ENCODE peak calls at places on chromosome 1, in four cellular contexts. G, J, K and H are unnamed samples. For H3K4me1, the result is how much of the 10 kb centered on the place peaks cover.

GRCh38 chr1:213962508-213962907 is 25.3 kb upstream of the PROX1 start:
- DNase-seq in G (no peak), J (no peak), K (no peak), H (no peak)

GRCh38 chr1:217189362-217189761 is 441.5 kb downstream of the GPATCH2 start:
- DNase-seq in K (no peak), J (no peak), G (no peak), H (no peak)

GRCh38 chr1:54714881-54715492 is 674 bp upstream of the TTC4 start:
- DNase-seq in J (no peak), K (no peak), G (no peak), H (no peak)

GRCh38 chr1:48061162-48062136 is 64.3 kb upstream of the TRABD2B start:
- DNase-seq in K (peak), J (peak), G (peak), H (peak)

GRCh38 chr1:232145768-232146167 is 484.2 kb downstream of the SIPA1L2 start:
- DNase-seq in G (no peak), K (no peak), J (no peak), H (no peak)

GRCh38 chr1:241440904-241441303 is 78.7 kb downstream of the FH start:
- DNase-seq in J (no peak), G (no peak), K (no peak), H (no peak)

GRCh38 chr1:157968503-157968902 is 24.9 kb upstream of the KIRREL1 start:
- DNase-seq in G (no peak), J (no peak), K (no peak), H (no peak)

GRCh38 chr1:10186453-10187319 is 23.7 kb upstream of the KIF1B start:
- DNase-seq in G (no peak), J (no peak), K (no peak), H (no peak)

GRCh38 chr1:34532113-34532512 is 222.7 kb upstream of the GJB5 start:
- DNase-seq in G (no peak), K (no peak), J (no peak), H (no peak)

GRCh38 chr1:39759436-39759726 is 11.8 kb downstream of the OXCT2 start:
- DNase-seq in G (no peak), K (no peak), J (no peak), H (no peak)

GRCh38 chr1:89547563-89548485 is 23.2 kb downstream of the LRRC8B start:
- DNase-seq in G (no peak), J (peak), K (no peak), H (no peak)

GRCh38 chr1:198651685-198652400 is 13.0 kb downstream of the PTPRC start:
- DNase-seq in K (no peak), G (no peak), J (no peak), H (no peak)

GRCh38 chr1:168079761-168080160 is 57.0 kb downstream of the GPR161 start:
- DNase-seq in J (no peak), G (peak), K (no peak), H (no peak)

GRCh38 chr1:219126267-219126862 is 47.3 kb upstream of the LYPLAL1 start:
- DNase-seq in G (no peak), K (no peak), J (no peak), H (no peak)

GRCh38 chr1:67648582-67649326 is 36.2 kb upstream of the GADD45A start:
- DNase-seq in G (no peak), J (no peak), K (no peak), H (no peak)

GRCh38 chr1:90357980-90358379 is 359.1 kb downstream of the BARHL2 start:
- DNase-seq in K (no peak), J (no peak), G (no peak), H (no peak)

GRCh38 chr1:43979528-43980254 is 681 bp downstream of the B4GALT2 start:
- DNase-seq in G (no peak), J (peak), K (no peak), H (no peak)

GRCh38 chr1:115251856-115252255 is 86.2 kb downstream of the NGF start:
- DNase-seq in G (no peak), K (no peak), J (no peak), H (no peak)

GRCh38 chr1:33298623-33299277 is 22.1 kb downstream of the A3GALT2 start:
- DNase-seq in J (peak), K (peak), G (peak), H (peak)

GRCh38 chr1:183278736-183279591 is 92.9 kb downstream of the LAMC2 start:
- DNase-seq in K (no peak), J (no peak), G (no peak), H (peak)

GRCh38 chr1:39127513-39127912 is 77.0 kb upstream of the MACF1 start:
- DNase-seq in K (no peak), G (no peak), J (peak), H (no peak)

GRCh38 chr1:54850082-54850730 is 36.8 kb downstream of the DHCR24 start:
- DNase-seq in G (no peak), K (no peak), J (no peak), H (no peak)

GRCh38 chr1:52707927-52708655 is 9.9 kb upstream of the COA7 start:
- DNase-seq in J (peak), G (no peak), K (no peak), H (no peak)

GRCh38 chr1:42732126-42732680 is 7.8 kb downstream of the CLDN19 start:
- DNase-seq in G (no peak), J (no peak), K (no peak), H (no peak)

GRCh38 chr1:167824163-167824794 is 89.7 kb downstream of the ADCY10 start:
- DNase-seq in J (no peak), K (no peak), G (no peak), H (no peak)

GRCh38 chr1:8689431-8690252 is 127.8 kb downstream of the RERE start:
- DNase-seq in K (no peak), J (no peak), G (no peak), H (no peak)

GRCh38 chr1:15249032-15249601 is 2.1 kb downstream of the FHAD1 start:
- DNase-seq in K (no peak), G (no peak), J (no peak), H (no peak)

GRCh38 chr1:36889478-36889845 is 144.9 kb downstream of the GRIK3 start:
- DNase-seq in G (no peak), K (no peak), J (no peak), H (no peak)

GRCh38 chr1:184914149-184914548 is 60.2 kb downstream of the NIBAN1 start:
- DNase-seq in K (no peak), G (no peak), J (no peak), H (no peak)

GRCh38 chr1:8384088-8384487 is 66.2 kb downstream of the SLC45A1 start:
- DNase-seq in G (no peak), J (no peak), K (no peak), H (no peak)

GRCh38 chr1:19831441-19831840 is 16.4 kb upstream of the RNF186 start:
- DNase-seq in K (no peak), J (no peak), G (no peak), H (no peak)

GRCh38 chr1:201708085-201708512 is 120.9 kb upstream of the IPO9 start:
- DNase-seq in K (no peak), G (no peak), J (no peak), H (no peak)

GRCh38 chr1:966603-967295 is 467 bp downstream of the PLEKHN1 start:
- DNase-seq in G (no peak), J (peak), K (no peak), H (no peak)

GRCh38 chr1:162633327-162633762 is 1.1 kb downstream of the DDR2 start:
- DNase-seq in J (no peak), K (no peak), G (no peak), H (no peak)

GRCh38 chr1:173148538-173148937 is 58.6 kb downstream of the TNFSF4 start:
- DNase-seq in G (no peak), K (no peak), J (no peak), H (no peak)

GRCh38 chr1:64864018-64864945 is 102.1 kb downstream of the JAK1 start:
- DNase-seq in J (no peak), K (no peak), G (peak), H (no peak)

GRCh38 chr1:79982218-79982617 is 975.7 kb upstream of the ADGRL4 start:
- DNase-seq in K (no peak), J (no peak), G (no peak), H (no peak)

GRCh38 chr1:246483204-246483933 is 23.7 kb downstream of the SMYD3 start:
- DNase-seq in J (no peak), G (no peak), K (no peak), H (no peak)

GRCh38 chr1:204207136-204207616 is 6.6 kb downstream of the GOLT1A start:
- DNase-seq in J (peak), K (peak), G (peak), H (peak)

GRCh38 chr1:153192697-153193096 is 10.5 kb upstream of the LELP1 start:
- DNase-seq in J (peak), G (peak), K (no peak), H (peak)

GRCh38 chr1:223887724-223888428 is 42.1 kb upstream of the TP53BP2 start:
- DNase-seq in G (peak), J (no peak), K (no peak), H (no peak)
- H3K9ac ChIP-seq in G (no peak), J (no peak), K (no peak), H (no peak)

GRCh38 chr1:51417496-51418383 is 87.4 kb upstream of the TTC39A start:
- DNase-seq in K (no peak), G (no peak), J (no peak), H (no peak)
- TF ChIP-seq ZNF274 in K (no peak), G (no peak), J (no peak), H (no peak)

DNA sequence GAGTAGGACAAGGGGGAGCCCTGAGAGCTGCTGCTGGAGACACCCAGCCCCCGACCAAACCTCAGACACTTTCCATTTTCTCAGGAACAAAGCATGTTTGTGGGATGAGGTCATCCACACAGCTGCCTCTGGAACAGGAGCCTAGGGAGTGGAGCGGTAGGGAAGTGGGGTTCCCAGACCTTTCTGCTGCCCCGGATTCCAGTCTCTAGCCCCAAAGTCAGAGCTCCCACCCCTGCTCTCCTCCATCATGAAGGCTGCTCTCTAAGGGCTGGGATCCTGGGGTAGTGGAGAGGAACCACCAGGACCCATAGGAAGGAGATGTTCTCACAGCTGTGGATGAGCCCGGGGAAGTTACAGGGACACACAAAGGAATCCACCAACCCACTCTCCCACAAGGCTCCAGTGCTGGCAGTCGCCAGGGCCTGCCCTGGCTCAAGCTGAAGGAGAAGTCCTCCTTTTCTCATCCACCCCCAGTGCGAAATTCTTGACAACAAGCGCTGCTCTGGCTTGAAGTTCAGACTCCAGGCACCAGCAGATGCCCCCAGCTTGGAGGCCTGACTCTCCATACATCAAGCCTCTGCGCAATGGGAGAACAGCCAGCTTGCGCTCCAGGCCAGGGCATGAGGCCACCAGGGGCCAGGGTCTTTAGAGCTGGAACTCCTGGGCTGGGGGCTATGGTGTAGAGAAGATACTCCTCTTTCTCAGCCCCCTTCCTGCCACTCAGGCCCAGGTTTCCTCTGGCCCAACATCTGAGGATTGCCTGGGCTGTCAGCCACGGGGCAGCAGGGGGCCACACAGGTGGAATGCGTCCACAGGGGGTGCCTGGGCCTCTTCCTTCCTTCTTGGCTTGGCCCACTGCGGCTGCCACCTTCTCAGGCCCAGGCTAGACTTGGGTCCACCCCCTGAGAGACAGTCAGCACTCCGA is 4.5 kb downstream of the FHL3 start:
- DNase-seq in K (no peak), J (peak), G (no peak), H (peak)
- H3K4me1 ChIP-seq in K (under half), J (half or more), G (half or more), H (under half)

GRCh38 chr1:91503332-91503900 is 2.8 kb downstream of the CDC7 start:
- DNase-seq in J (peak), G (no peak), K (no peak), H (no peak)

GRCh38 chr1:91500756-91501526 is at the start of gene CDC7:
- DNase-seq in G (peak), J (peak), K (peak), H (peak)

GRCh38 chr1:91501527-91501859 is 842 bp downstream of the CDC7 start:
- DNase-seq in G (no peak), J (no peak), K (no peak), H (peak)

GRCh38 chr1:91502882-91503184 is 2.2 kb downstream of the CDC7 start:
- DNase-seq in J (peak), G (no peak), K (no peak), H (no peak)

DNA sequence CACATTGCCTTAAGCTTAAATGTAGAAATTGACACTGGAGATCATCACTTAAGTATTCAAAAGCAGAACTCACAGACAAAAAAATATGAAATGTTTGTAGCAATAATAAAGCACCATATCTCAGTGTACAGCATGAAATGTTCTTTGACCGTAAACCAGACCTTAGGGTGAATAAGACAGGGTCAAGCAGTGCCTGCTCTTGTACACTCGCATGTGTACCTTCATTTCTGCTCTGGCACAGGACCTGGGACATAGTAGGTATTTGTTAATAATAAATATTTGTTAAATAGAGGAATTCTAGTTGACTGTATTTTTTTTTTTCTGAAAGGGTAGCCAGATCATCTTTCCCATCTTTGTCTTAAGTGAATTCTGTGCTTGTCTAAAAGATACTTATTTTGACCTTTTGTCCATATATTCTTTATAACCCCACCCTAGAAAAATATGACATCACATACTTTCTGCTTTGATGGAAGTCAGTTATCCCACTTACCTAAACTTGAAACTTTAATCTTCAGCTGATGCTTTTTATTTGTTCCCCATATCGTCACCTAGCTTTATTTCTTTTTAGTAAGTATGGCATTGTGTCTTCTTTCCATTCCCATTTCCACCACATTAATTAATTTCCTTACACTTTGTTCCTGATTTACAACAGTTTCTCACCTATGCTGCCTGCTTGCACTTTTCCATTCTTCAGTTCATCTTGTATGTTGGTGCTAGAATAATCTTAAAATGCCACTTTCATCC is 1.7 kb downstream of the CDC7 start:
- DNase-seq in G (no peak), K (no peak), J (peak), H (no peak)
- H3K9ac ChIP-seq in G (peak), K (peak), J (peak), H (peak)

DNA sequence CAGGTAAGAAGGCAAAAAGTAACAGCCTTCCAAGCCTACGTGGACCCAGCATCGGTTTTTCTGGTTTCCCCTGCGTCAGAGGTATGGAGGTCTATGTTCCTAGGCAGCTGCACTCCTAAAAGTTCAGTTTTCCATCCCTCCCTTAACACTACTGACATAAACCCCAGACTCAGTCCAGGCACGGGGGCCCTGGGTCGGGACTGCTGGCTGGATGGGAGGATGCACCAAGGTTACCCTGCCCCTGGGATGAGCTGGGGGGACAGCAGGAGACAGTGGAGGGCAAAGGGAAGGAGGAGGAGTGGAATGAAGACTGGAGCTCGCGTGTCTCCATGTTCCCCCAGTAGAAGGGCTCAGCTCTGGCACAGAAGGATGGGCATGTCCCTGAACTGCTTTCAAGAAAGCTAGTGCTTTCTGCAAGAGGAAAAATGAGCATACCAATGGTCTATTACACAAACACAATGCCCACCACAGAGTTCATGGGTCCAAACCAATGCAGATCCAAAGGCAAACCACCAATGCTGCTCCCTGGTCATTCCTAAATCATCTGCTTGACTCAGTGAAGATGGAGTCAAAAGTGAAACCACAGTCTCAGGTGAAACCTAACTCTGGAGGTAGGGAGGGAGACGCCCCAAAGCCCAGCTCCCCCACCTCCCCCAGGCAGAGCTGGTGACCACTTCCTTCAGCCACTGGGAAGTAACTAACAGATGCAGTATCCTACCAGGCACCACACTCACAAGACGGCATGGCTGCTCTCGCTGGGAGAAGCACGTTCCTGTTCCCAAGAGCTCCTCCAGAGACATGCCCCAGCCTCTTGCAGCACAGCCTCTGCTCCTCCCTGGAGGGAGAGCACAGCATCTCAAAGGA is 54.9 kb downstream of the CD46 start:
- DNase-seq in G (no peak), J (no peak), K (no peak), H (no peak)
- TF ChIP-seq ZNF274 in G (no peak), J (no peak), K (no peak), H (no peak)

DNA sequence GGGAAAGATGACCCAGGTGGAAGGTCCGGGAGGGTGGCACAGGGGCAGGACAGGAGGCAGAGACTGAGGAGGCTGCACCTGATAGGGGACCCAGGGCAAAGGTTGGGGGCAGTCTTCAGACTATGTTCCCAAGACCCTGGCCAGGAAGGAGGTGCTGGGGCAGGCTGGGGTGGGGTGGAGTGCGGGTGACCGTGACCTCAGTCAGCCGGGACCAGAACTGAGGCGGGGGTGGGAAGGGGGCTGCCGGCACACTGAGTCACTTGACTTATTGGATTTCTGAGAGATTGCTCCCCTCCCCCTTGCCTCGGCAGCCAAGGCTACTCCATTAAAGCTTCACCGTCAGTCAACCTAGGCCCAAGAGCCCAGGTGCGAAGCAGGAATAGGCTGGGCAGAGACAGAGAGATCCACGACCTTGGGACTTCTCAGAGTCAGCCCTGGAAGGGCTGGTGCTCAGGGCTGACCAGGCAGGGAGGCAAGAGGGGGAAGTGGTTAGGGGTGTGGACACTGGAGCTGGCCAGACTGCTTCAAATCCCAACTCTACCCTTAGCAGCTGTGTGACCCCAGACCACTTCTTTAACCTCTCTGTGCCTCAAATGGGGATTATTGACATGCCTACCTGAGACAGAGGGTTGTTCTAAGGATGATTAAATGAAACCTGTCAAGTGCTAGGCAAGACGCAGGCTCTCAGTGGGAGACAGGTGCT is 47.9 kb upstream of the LAPTM5 start:
- DNase-seq in J (no peak), G (no peak), K (no peak), H (no peak)
- H3K4me1 ChIP-seq in J (under half), G (under half), K (under half), H (under half)

GRCh38 chr1:46465981-46466476 is 23.6 kb upstream of the DMBX1 start:
- DNase-seq in K (no peak), G (no peak), J (no peak), H (no peak)
- H3K9ac ChIP-seq in K (no peak), G (peak), J (no peak), H (peak)

DNA sequence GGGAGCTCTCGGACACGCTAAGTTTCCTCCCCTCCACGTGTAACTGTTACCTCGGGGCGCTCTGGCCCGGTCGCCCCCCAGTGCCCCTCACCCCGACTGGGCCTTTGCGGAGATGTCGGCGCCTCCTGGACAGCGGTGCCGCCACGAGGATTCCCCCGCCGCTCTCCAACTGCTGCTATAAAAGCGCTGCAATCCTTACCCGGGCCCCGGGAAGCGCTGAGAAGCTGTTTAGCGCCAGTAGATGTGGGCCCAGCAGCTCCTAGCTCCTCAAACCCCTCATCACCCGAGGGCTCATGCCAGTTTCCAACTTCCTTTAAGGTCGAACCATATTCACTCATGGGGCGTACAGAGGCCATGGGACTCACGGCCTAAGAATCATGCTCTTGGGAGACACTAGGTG is 361 bp upstream of the LMX1A start:
- DNase-seq in G (no peak), K (no peak), J (no peak), H (no peak)
- TF ChIP-seq ZNF274 in G (no peak), K (no peak), J (no peak), H (no peak)